ENCODE peak calls at places on chromosomes 6 and 20, in seven cellular contexts. H is heart left ventricle, E is sigmoid colon, D is hepatocyte, A is AG09309, X is transverse colon, W is GM12865. B is an unnamed sample.

GRCh38 chr6:170037541-170038250 is 253.2 kb downstream of the DLL1 start:
- DNase-seq in A (no peak), W (no peak), D (no peak), H (no peak), X (peak; percentile 37), E (peak; percentile 82), B (no peak)

GRCh38 chr6:89058627-89059026 is 21.9 kb upstream of the PNRC1 start:
- DNase-seq in X (no peak), W (no peak), A (no peak), D (no peak), E (no peak), H (no peak), B (no peak)

GRCh38 chr20:31633339-31633914 is 4.3 kb upstream of the COX4I2 start:
- DNase-seq in A (no peak), H (peak; percentile 68), W (no peak), X (no peak), D (peak; percentile 41), E (no peak), B (no peak)

GRCh38 chr6:79468116-79468515 is 69.1 kb downstream of the LCA5 start:
- DNase-seq in W (no peak), A (no peak), H (no peak), D (no peak), X (no peak), E (no peak), B (no peak)

GRCh38 chr20:50721881-50722281 is 9.5 kb upstream of the PARD6B start:
- DNase-seq in X (no peak), D (no peak), H (no peak), W (no peak), A (no peak), E (peak; percentile 56), B (no peak)

GRCh38 chr6:158854214-158855101 is 35.3 kb upstream of the EZR start:
- DNase-seq in D (peak; percentile 48), X (no peak), A (no peak), H (no peak), E (no peak), W (no peak), B (no peak)

GRCh38 chr20:24164360-24164759 is 175.8 kb upstream of the GGTLC1 start:
- DNase-seq in X (no peak), A (no peak), D (no peak), H (no peak), E (no peak), W (peak; percentile 8), B (no peak)

GRCh38 chr6:42569102-42570028 is 5.5 kb downstream of the UBR2 start:
- DNase-seq in E (no peak), X (no peak), H (no peak), A (no peak), W (peak; percentile 29), D (no peak), B (no peak)

GRCh38 chr20:64044484-64045247 is 4.8 kb downstream of the SOX18 start:
- DNase-seq in D (peak; percentile 56), W (no peak), H (no peak), E (no peak), X (no peak), A (no peak), B (no peak)

GRCh38 chr6:166532302-166532701 is 54.2 kb downstream of the RAMACL start:
- DNase-seq in H (no peak), D (no peak), A (no peak), E (no peak), W (no peak), X (no peak), B (no peak)
- TF ChIP-seq CTCF in H (no peak), D (no peak), A (no peak), E (no peak), W (no peak), X (no peak), B (no peak)

GRCh38 chr20:13221313-13221672 is 219 bp downstream of the ISM1 start:
- DNase-seq in E (no peak), X (no peak), H (no peak), A (no peak), W (no peak), D (no peak), B (no peak)
- H3K4me3 ChIP-seq in E (peak overlapping the region; percentile 62), X (peak overlapping the region; percentile 43), H (peak overlapping the region; percentile 51), A (peak overlapping the region; percentile 54), W (no peak overlapping the region), D (peak overlapping the region; percentile 65), B (peak overlapping the region; percentile 14)

GRCh38 chr20:35474504-35474903 is 19.1 kb downstream of the CEP250 start:
- DNase-seq in W (no peak), E (no peak), A (no peak), D (peak; percentile 36), X (no peak), H (no peak), B (no peak)

GRCh38 chr20:35479798-35480197 is 24.4 kb downstream of the CEP250 start:
- DNase-seq in A (no peak), D (no peak), H (no peak), E (no peak), X (no peak), W (no peak), B (no peak)

GRCh38 chr20:35476288-35476687 is 20.9 kb downstream of the CEP250 start:
- DNase-seq in W (no peak), A (no peak), X (no peak), H (no peak), E (no peak), D (no peak), B (no peak)

GRCh38 chr20:35473684-35474083 is 18.3 kb downstream of the CEP250 start:
- DNase-seq in X (no peak), A (no peak), W (no peak), D (no peak), E (no peak), H (no peak), B (no peak)

GRCh38 chr20:35478804-35479472 is 23.5 kb downstream of the CEP250 start:
- DNase-seq in A (no peak), E (no peak), H (no peak), D (no peak), W (peak; percentile 23), X (peak; percentile 24), B (no peak)
- TF ChIP-seq CTCF in A (peak; percentile 16), E (no peak), H (no peak), D (no peak), W (no peak), X (no peak), B (peak; percentile 49)

GRCh38 chr6:110951986-110952794 is 6.3 kb upstream of the GTF3C6 start:
- DNase-seq in D (peak; percentile 53), W (no peak), A (peak; percentile 44), H (no peak), E (no peak), X (no peak), B (no peak)
- H3K4me3 ChIP-seq in D (no peak overlapping the region), W (no peak overlapping the region), A (no peak overlapping the region), H (no peak overlapping the region), E (no peak overlapping the region), X (no peak overlapping the region), B (no peak overlapping the region)

GRCh38 chr6:134698228-134698627 is 251.7 kb downstream of the ALDH8A1 start:
- DNase-seq in A (no peak), X (no peak), D (no peak), H (no peak), W (no peak), E (no peak), B (no peak)
- TF ChIP-seq CTCF in A (no peak), X (no peak), D (no peak), H (no peak), W (no peak), E (no peak), B (no peak)

DNA sequence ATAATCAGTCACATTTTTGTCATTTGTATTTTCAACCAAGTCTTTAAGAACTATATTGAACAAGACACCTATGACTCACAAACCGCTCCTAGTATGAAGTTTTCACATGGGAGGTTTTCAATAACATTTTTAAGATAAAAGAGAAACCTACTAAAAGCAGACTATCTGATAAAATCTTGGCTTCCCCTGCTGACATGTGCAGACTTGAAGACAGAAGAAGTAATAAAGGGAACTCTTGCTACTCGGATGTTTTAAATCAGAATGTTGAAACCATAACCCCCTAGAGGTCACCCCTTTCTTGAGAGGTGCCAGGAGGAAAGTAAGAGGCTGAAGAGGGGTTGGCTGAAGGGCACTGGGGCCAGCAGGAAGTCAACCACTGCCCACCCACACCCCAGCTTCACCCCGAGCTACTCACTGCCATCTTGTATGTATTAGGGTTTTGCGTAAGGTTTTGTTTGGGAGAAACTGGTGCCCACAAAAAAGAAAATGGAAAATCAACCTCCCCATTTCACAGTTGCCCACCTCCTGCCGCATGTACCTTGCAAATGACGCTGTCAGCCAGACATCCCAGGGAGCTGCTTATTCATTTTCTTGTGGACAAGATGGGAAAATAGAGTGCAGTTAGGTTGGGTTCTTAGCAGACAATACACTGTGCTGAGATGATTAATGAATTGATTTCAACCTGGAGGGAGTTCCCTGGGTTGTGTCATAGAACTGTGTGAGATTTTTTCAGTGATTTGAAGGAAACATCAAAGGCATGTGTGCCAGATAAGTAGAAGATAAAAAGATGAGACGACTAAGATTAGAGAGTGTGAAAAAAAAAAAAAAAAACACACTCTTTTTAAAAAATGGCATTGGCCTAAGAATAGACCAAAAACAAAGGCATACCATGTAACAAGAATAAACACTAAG is 83.2 kb upstream of the TAB2 start:
- DNase-seq in X (no peak), H (no peak), D (no peak), E (no peak), A (peak; percentile 28), W (no peak), B (no peak)
- H3K4me3 ChIP-seq in X (no peak overlapping the region), H (no peak overlapping the region), D (no peak overlapping the region), E (no peak overlapping the region), A (no peak overlapping the region), W (no peak overlapping the region), B (no peak overlapping the region)

DNA sequence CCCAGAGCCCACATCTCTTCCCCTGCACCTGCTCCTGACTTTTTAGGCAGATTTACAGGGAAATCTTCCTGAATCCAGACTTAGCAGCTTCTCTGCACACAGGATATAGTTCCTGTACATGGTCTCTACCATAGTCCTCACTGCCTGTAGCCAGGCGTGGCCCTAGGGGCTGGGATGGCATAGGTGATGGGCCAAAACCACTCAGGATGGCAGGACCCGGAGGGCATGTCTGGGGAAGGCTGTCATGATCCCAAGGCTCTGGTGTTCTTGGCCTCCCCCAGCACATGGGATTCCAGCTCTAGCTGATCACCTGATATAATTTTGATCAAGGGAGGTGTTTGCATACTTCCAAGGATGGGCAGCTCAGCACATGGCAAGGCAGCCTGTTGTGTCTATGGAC is 58.0 kb downstream of the TOX2 start:
- DNase-seq in X (no peak), A (no peak), D (no peak), H (no peak), E (no peak), W (no peak), B (no peak)
- TF ChIP-seq CTCF in X (no peak), A (no peak), D (no peak), H (no peak), E (no peak), W (no peak), B (no peak)

DNA sequence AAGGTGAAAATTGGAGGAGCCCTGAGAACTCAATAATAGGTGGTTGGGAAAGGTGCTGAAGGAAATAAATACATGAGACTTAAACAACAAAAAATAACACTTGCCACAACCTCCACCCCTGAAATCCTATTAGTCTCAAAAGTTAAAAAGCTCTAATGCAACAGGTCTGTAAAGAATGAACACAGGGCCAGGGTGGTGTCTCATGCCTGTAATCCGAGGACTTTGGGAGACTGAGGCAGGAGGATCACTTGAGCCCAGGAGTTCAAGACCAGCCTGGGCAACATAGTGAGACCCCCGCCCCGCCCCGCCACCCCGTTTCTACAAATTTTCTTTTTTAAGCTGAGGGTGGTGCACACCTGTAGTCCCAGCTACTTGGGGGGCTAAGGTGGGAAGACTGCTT is 1.1 kb upstream of the ZKSCAN8 start:
- DNase-seq in X (no peak), H (no peak), W (no peak), A (no peak), D (no peak), E (no peak), B (no peak)
- H3K4me3 ChIP-seq in X (no peak overlapping the region), H (no peak overlapping the region), W (no peak overlapping the region), A (no peak overlapping the region), D (no peak overlapping the region), E (no peak overlapping the region), B (no peak overlapping the region)